ENCODE peak calls at places on chromosomes 3 and 15, in seven cellular contexts. E is pancreas, T is uterus, G is glutamatergic neuron, M is PC-9, Q is esophagus squamous epithelium, N is OCI-LY7. R is an unnamed sample.

GRCh38 chr3:32226875-32227500 is 11.5 kb upstream of the CMTM8 start:
- DNase-seq in E (no peak), T (no peak), G (no peak), M (no peak), Q (no peak), N (no peak), R (no peak)

GRCh38 chr15:92005154-92005553 is 151.6 kb downstream of the SLCO3A1 start:
- DNase-seq in E (no peak), T (no peak), G (no peak), M (no peak), Q (no peak), N (peak; percentile 81), R (no peak)

GRCh38 chr3:127492426-127492825 is 98.1 kb downstream of the TPRA1 start:
- DNase-seq in E (no peak), T (no peak), G (no peak), M (no peak), Q (no peak), N (no peak), R (no peak)

GRCh38 chr15:41568350-41569017 is 9.5 kb downstream of the TYRO3 start:
- DNase-seq in E (peak; percentile 67), T (no peak), G (no peak), M (no peak), Q (no peak), N (no peak), R (peak; percentile 2)

GRCh38 chr15:83652606-83653204 is 1.2 kb upstream of the ADAMTSL3 start:
- DNase-seq in E (no peak), T (no peak), G (no peak), M (no peak), Q (no peak), N (no peak), R (no peak)

GRCh38 chr3:112327371-112327951 is 5.5 kb upstream of the CD200 start:
- DNase-seq in E (no peak), T (peak; percentile 51), G (no peak), M (peak; percentile 11), Q (no peak), N (peak; percentile 83), R (peak; percentile 50)

GRCh38 chr3:4219227-4219568 is 84.0 kb upstream of the SETMAR start:
- DNase-seq in E (no peak), T (no peak), G (no peak), M (no peak), Q (no peak), N (no peak), R (no peak)

GRCh38 chr3:127524300-127524896 is 66.1 kb downstream of the TPRA1 start:
- DNase-seq in E (no peak), T (no peak), G (peak; percentile 63), M (no peak), Q (no peak), N (no peak), R (no peak)

GRCh38 chr3:171328419-171329082 is 131.7 kb downstream of the TNIK start:
- DNase-seq in E (no peak), T (no peak), G (no peak), M (peak; percentile 30), Q (no peak), N (peak; percentile 20), R (no peak)

GRCh38 chr15:42845581-42845980 is 75.0 kb downstream of the TTBK2 start:
- DNase-seq in E (no peak), T (no peak), G (no peak), M (no peak), Q (no peak), N (no peak), R (no peak)

GRCh38 chr3:32288819-32289218 is 50.3 kb downstream of the CMTM8 start:
- DNase-seq in E (no peak), T (no peak), G (no peak), M (no peak), Q (no peak), N (peak; percentile 45), R (peak; percentile 21)

GRCh38 chr15:83850015-83850414 is 196.1 kb downstream of the ADAMTSL3 start:
- DNase-seq in E (no peak), T (no peak), G (no peak), M (no peak), Q (no peak), N (no peak), R (no peak)

GRCh38 chr3:151751161-151751560 is 17.4 kb downstream of the AADACL2 start:
- DNase-seq in E (no peak), T (no peak), G (no peak), M (no peak), Q (no peak), N (no peak), R (no peak)

GRCh38 chr3:112908252-112908651 is 61.6 kb upstream of the CD200R1L start:
- DNase-seq in E (no peak), T (no peak), G (no peak), M (no peak), Q (no peak), N (peak; percentile 51), R (no peak)

GRCh38 chr15:90529369-90530249 is at the start of gene CRTC3:
- DNase-seq in E (peak; percentile 61), T (peak; percentile 40), G (peak; percentile 63), M (peak; percentile 51), Q (no peak), N (peak; percentile 70), R (peak; percentile 89)

GRCh38 chr15:90202929-90203328 is 1.8 kb downstream of the SEMA4B start:
- DNase-seq in E (no peak), T (no peak), G (no peak), M (no peak), Q (no peak), N (no peak), R (no peak)

GRCh38 chr15:59687831-59688230 is 1.3 kb downstream of the BNIP2 start:
- DNase-seq in E (no peak), T (no peak), G (no peak), M (no peak), Q (no peak), N (peak; percentile 87), R (peak; percentile 18)

GRCh38 chr15:59689626-59690236 is 611 bp upstream of the BNIP2 start:
- DNase-seq in E (peak; percentile 79), T (peak; percentile 87), G (peak; percentile 58), M (peak; percentile 79), Q (peak; percentile 24), N (peak; percentile 73), R (no peak)

GRCh38 chr15:59688383-59688887 is 685 bp downstream of the BNIP2 start:
- DNase-seq in E (no peak), T (no peak), G (no peak), M (no peak), Q (no peak), N (peak; percentile 65), R (peak; percentile 12)

GRCh38 chr15:59691194-59691805 is 2.2 kb upstream of the BNIP2 start:
- DNase-seq in E (no peak), T (peak; percentile 45), G (peak; percentile 30), M (peak; percentile 27), Q (no peak), N (peak; percentile 71), R (peak; percentile 35)

DNA sequence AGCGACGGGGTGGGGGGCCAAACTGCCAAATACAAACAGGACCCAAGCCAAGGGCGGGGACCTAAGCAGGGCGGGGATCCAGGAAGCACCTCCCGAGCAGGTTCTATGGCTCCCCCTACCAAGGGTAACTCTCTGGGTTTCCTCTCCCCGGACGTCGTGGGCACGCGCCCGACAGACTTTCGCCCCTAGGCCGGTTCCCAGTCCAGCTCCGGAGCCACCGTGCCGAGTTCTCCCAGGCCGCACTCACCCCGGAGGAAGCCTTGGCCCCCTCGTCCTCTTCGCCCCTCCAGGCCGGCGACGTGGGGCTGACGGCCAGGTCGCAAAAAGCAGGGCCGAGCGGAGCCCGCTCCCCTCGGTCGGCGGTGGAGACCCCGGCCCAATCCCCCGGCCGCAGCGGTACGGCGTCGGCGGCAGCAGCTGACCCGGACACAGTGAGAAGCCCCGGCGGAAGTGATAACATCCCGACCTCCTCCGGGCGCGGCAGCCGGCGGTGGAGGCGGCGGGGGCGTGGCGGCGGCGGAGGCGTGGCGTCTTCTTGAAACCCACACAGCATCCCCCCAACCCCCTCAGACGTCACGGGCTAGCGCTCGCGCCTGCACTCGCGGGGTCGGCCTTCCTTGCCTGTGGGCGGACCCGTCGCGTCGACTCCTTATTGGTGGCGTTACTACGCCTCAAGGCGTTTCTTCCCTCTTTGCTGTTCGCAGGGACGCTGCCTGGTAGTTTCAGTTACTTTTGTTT is at the start of gene BNIP2:
- DNase-seq in E (peak; percentile 98), T (peak; percentile 99), G (peak; percentile 100), M (peak; percentile 98), Q (peak; percentile 97), N (peak; percentile 98), R (peak; percentile 93)
- TF ChIP-seq CTCF in E (no peak), T (no peak), G (no peak), M (no peak), Q (peak; percentile 2), N (no peak), R (no peak)

GRCh38 chr3:128945041-128945877 is 48.6 kb downstream of the CFAP92 start:
- DNase-seq in E (no peak), T (no peak), G (no peak), M (no peak), Q (no peak), N (no peak), R (no peak)

GRCh38 chr3:128945878-128946175 is 48.0 kb downstream of the CFAP92 start:
- DNase-seq in E (no peak), T (no peak), G (no peak), M (no peak), Q (no peak), N (no peak), R (no peak)

GRCh38 chr3:128946411-128946810 is 47.5 kb downstream of the CFAP92 start:
- DNase-seq in E (no peak), T (no peak), G (no peak), M (no peak), Q (no peak), N (no peak), R (no peak)

GRCh38 chr3:128949158-128949557 is 44.7 kb downstream of the CFAP92 start:
- DNase-seq in E (no peak), T (no peak), G (no peak), M (no peak), Q (no peak), N (no peak), R (no peak)

GRCh38 chr3:128950223-128950938 is 43.5 kb downstream of the CFAP92 start:
- DNase-seq in E (no peak), T (no peak), G (peak; percentile 24), M (peak; percentile 47), Q (no peak), N (peak; percentile 19), R (no peak)
- TF ChIP-seq CTCF in E (no peak), T (no peak), G (no peak), M (peak; percentile 50), Q (no peak), N (peak; percentile 21), R (peak; percentile 40)

GRCh38 chr3:55897573-55898224 is 410.6 kb upstream of the WNT5A start:
- DNase-seq in E (no peak), T (no peak), G (no peak), M (peak; percentile 20), Q (no peak), N (peak; percentile 45), R (no peak)
- TF ChIP-seq CTCF in E (no peak), T (peak; percentile 32), G (no peak), M (peak; percentile 78), Q (peak; percentile 44), N (peak; percentile 79), R (no peak)

DNA sequence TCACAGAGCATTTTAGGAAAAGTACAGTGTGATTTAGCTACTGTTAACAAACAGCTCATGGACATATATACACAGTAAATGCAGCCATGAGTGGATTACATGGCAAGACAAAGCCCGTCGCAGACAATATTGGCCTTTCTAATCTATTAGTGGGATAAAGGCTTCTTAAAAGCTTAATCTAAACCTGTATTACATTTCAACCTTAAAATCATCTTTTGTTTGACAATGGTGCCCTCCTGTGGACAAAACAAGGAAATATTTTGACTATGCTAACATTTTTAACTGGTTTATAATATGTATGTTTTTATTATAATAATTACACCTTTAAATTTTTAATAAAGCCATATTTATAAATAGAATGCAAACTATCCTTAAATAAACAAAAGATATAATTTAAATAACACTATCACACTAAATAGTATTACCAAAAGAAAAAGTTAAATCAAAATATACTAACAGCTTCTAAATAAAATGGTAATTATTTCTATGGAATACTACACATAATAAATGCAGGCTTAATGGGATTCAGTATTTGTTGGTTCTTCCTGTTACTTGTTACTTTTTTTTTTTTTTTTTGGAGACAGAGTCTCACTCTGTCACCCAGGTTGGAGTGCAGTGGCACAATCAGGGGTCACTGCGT is 38.6 kb downstream of the TAFA4 start:
- DNase-seq in E (no peak), T (no peak), G (no peak), M (no peak), Q (no peak), N (peak; percentile 43), R (peak; percentile 22)
- TF ChIP-seq CTCF in E (peak; percentile 41), T (peak; percentile 33), G (peak; percentile 76), M (peak; percentile 60), Q (peak; percentile 35), N (peak; percentile 75), R (peak; percentile 41)